ENCODE peak calls at places on chromosomes 11 and 22, in five cellular contexts. V is mammary epithelial cell, N is H9, H is colonic mucosa, S is pancreas. E is an unnamed sample.
A peak's percentile ranks its signal among the peaks of the same experiment; 100 is the strongest.

GRCh38 chr11:79243412-79244174 is 197.2 kb downstream of the TENM4 start:
- DNase-seq in V (no peak), N (no peak), H (no peak), S (no peak), E (peak; percentile 21)

GRCh38 chr11:76700177-76701100 is 29.9 kb upstream of the LRRC32 start:
- DNase-seq in V (peak; percentile 12), N (no peak), H (no peak), S (no peak), E (peak; percentile 39)

GRCh38 chr11:32052218-32052617 is 38.7 kb upstream of the RCN1 start:
- DNase-seq in V (peak; percentile 25), N (peak; percentile 35), H (peak; percentile 40), S (peak; percentile 33), E (no peak)

GRCh38 chr11:104572279-104572678 is 326.0 kb downstream of the CASP12 start:
- DNase-seq in V (peak; percentile 33), N (no peak), H (no peak), S (no peak), E (no peak)

GRCh38 chr22:28560005-28560742 is 119.5 kb downstream of the TTC28 start:
- DNase-seq in V (peak; percentile 50), N (no peak), H (no peak), S (no peak), E (no peak)

GRCh38 chr11:75040167-75040770 is 51.5 kb downstream of the NEU3 start:
- DNase-seq in V (no peak), N (no peak), H (no peak), S (no peak), E (no peak)

GRCh38 chr22:45101828-45102227 is 61.9 kb upstream of the NUP50 start:
- DNase-seq in V (peak; percentile 15), N (peak; percentile 85), H (peak; percentile 57), S (no peak), E (peak; percentile 22)

GRCh38 chr11:34890812-34891211 is 25.4 kb downstream of the APIP start:
- DNase-seq in V (peak; percentile 21), N (no peak), H (no peak), S (no peak), E (no peak)

GRCh38 chr22:27804683-27805297 is 3.2 kb upstream of the MN1 start:
- DNase-seq in V (peak; percentile 41), N (peak; percentile 79), H (peak; percentile 64), S (peak; percentile 70), E (peak; percentile 72)

GRCh38 chr11:121297872-121298271 is 5.3 kb downstream of the SC5D start:
- DNase-seq in V (no peak), N (no peak), H (no peak), S (no peak), E (no peak)

GRCh38 chr11:47846998-47847397 is 1.2 kb downstream of the NUP160 start:
- DNase-seq in V (no peak), N (no peak), H (no peak), S (no peak), E (no peak)
- H3K4me1 ChIP-seq in V (peaks cover 14% of the 10 kb centered on the region), N (no peaks in the 10 kb centered on the region), H (peaks cover 6% of the 10 kb centered on the region), S (peaks cover 13% of the 10 kb centered on the region), E (peaks cover 47% of the 10 kb centered on the region)

GRCh38 chr11:26287067-26287518 is 44.8 kb upstream of the ANO3 start:
- DNase-seq in V (peak; percentile 1), N (no peak), H (no peak), S (no peak), E (no peak)
- H3K4me1 ChIP-seq in V (no peaks in the 10 kb centered on the region), N (peaks cover 8% of the 10 kb centered on the region), H (no peaks in the 10 kb centered on the region), S (no peaks in the 10 kb centered on the region), E (no peaks in the 10 kb centered on the region)

GRCh38 chr22:17922925-17923898 is 101.1 kb downstream of the MICAL3 start:
- DNase-seq in V (no peak), N (no peak), H (no peak), S (no peak), E (no peak)

GRCh38 chr22:17927062-17927461 is 97.3 kb downstream of the MICAL3 start:
- DNase-seq in V (no peak), N (no peak), H (no peak), S (no peak), E (no peak)

GRCh38 chr22:17926516-17926915 is 97.8 kb downstream of the MICAL3 start:
- DNase-seq in V (no peak), N (no peak), H (no peak), S (no peak), E (no peak)

GRCh38 chr22:17924076-17924475 is 100.3 kb downstream of the MICAL3 start:
- DNase-seq in V (no peak), N (no peak), H (no peak), S (no peak), E (no peak)

GRCh38 chr22:17924735-17925727 is 99.3 kb downstream of the MICAL3 start:
- DNase-seq in V (peak; percentile 63), N (no peak), H (no peak), S (no peak), E (no peak)
- H3K4me1 ChIP-seq in V (peaks cover 58% of the 10 kb centered on the region), N (peaks cover 11% of the 10 kb centered on the region), H (peaks cover 9% of the 10 kb centered on the region), S (peaks cover 4% of the 10 kb centered on the region), E (peaks cover 51% of the 10 kb centered on the region)

DNA sequence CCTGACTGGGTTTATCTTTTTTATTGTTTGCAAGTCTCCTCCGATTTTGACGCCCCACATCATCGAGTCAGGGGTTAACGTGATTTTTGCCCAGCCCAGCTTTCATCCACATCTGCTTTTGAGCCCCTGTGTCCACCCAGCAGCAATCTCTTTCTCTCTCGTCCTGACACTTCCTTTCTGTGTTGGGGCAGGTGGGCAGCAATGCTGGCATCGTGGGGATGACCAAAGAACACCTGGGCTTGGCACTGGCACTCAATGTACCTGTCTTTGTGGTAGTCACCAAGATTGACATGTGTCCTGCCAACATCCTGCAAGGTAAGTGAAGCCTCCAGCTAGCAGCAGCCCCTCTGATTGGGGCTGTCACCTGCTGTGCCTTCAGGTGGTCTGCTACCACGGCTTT is 15.8 kb downstream of the GTPBP1 start:
- DNase-seq in V (no peak), N (no peak), H (no peak), S (no peak), E (no peak)
- H3K4me1 ChIP-seq in V (peaks cover 11% of the 10 kb centered on the region), N (no peaks in the 10 kb centered on the region), H (no peaks in the 10 kb centered on the region), S (peaks cover 15% of the 10 kb centered on the region), E (peaks cover 11% of the 10 kb centered on the region)

GRCh38 chr22:31291716-31292644 is at the start of gene PIK3IP1:
- DNase-seq in V (peak; percentile 80), N (peak; percentile 93), H (peak; percentile 95), S (peak; percentile 86), E (peak; percentile 91)
- H3K4me1 ChIP-seq in V (peaks cover 38% of the 10 kb centered on the region), N (no peaks in the 10 kb centered on the region), H (peaks cover 9% of the 10 kb centered on the region), S (no peaks in the 10 kb centered on the region), E (peaks cover 54% of the 10 kb centered on the region)

GRCh38 chr22:17921871-17922821 is 102.2 kb downstream of the MICAL3 start:
- DNase-seq in V (peak; percentile 31), N (peak; percentile 95), H (peak; percentile 58), S (no peak), E (no peak)
- H3K4me1 ChIP-seq in V (peaks cover 82% of the 10 kb centered on the region), N (peaks cover 16% of the 10 kb centered on the region), H (peaks cover 9% of the 10 kb centered on the region), S (peaks cover 4% of the 10 kb centered on the region), E (peaks cover 75% of the 10 kb centered on the region)